ENCODE peak calls at places on chromosomes 12 and 14, in seven cellular contexts. Q is mesenchymal stem cell, E is IMR-90, U is neuronal stem cell, J is H1, Y is H9, N is mesendoderm. I is an unnamed sample.

GRCh38 chr14:74627071-74627470 is 15.0 kb upstream of the LTBP2 start:
- DNase-seq in Q (no peak), E (no peak), U (no peak), J (no peak), Y (no peak), N (no peak), I (no peak)

GRCh38 chr14:89178802-89179201 is 238.2 kb downstream of the FOXN3 start:
- DNase-seq in Q (peak), E (peak), U (no peak), J (no peak), Y (no peak), N (no peak), I (no peak)

GRCh38 chr12:3554547-3555115 is 63.6 kb downstream of the PRMT8 start:
- DNase-seq in Q (no peak), E (no peak), U (no peak), J (no peak), Y (no peak), N (no peak), I (no peak)

GRCh38 chr12:2479866-2480510 is 314.8 kb upstream of the FKBP4 start:
- DNase-seq in Q (no peak), E (no peak), U (no peak), J (no peak), Y (no peak), N (no peak), I (no peak)

GRCh38 chr14:52111583-52111982 is 42.7 kb upstream of the NID2 start:
- DNase-seq in Q (peak), E (peak), U (no peak), J (no peak), Y (no peak), N (no peak), I (peak)

GRCh38 chr12:106675651-106676435 is 93.0 kb downstream of the RFX4 start:
- DNase-seq in Q (no peak), E (no peak), U (no peak), J (no peak), Y (no peak), N (no peak), I (no peak)

GRCh38 chr12:19546027-19546426 is 106.7 kb downstream of the AEBP2 start:
- DNase-seq in Q (peak), E (no peak), U (no peak), J (no peak), Y (no peak), N (no peak), I (no peak)

GRCh38 chr14:29069228-29069627 is 302.6 kb downstream of the FOXG1 start:
- DNase-seq in Q (no peak), E (no peak), U (no peak), J (no peak), Y (no peak), N (no peak), I (no peak)

DNA sequence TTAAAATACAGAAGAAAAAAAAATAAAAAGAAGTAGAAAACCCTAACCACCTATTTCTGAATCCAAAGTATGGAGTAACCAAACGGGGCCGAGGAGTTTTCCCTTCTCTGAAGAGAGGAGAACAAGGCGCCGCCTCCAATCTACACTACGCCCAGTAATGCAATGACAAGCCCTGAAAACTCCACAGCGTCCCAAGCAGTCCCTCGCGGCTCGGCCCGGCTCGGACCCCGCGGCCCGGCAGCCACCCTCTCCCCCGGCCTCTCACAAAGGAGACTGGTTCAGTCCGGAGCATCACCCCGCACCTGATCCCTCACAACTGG is 371 bp downstream of the CHD8 start:
- DNase-seq in Q (no peak), E (no peak), U (no peak), J (no peak), Y (no peak), N (no peak), I (peak)
- H3K18ac ChIP-seq in Q (peak), E (no peak), U (peak), J (peak), Y (peak), N (peak), I (peak)

DNA sequence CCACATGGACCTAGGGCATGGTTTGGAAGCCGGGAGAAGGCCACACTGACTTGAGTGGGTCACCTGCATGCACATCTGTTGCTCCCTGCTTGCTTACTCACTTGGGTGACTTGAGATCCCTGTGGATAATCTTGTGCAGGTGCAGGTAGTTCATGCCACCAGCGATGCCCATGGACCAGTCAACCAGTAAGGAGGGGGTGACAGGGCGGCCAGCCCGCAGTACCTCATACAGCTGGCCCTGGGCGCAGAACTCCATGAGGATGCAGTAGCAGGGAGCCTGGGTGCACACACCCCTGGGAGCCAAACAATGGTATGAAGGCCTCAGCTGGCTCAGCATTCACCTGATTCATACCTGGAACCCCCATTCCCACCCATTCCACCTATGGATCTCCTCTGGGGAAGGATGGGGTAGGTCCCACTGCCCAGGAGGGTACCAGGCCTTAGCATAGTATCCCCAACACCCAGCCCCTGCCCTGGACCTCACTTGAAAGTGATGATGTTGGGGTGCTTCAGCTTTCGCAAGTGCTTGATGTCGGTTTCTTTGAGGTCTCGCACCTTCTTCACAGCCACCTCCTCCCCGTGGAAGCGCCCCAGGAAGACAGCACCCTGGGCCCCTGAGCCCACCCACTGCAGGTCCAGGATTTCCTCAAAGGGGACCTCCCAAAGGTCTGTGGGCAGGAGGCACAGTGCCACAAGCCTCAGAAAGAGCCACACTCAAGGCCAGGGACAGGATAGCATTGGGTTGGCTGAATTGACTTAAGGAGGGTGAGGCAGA is 13.1 kb downstream of the MAP3K12 start:
- DNase-seq in Q (no peak), E (no peak), U (no peak), J (no peak), Y (no peak), N (no peak), I (no peak)
- H3K18ac ChIP-seq in Q (no peak), E (no peak), U (no peak), J (no peak), Y (no peak), N (no peak), I (no peak)

GRCh38 chr12:32666018-32666417 is 13.1 kb upstream of the DNM1L start:
- DNase-seq in Q (no peak), E (no peak), U (no peak), J (no peak), Y (no peak), N (no peak), I (peak)

GRCh38 chr12:32666510-32666909 is 12.6 kb upstream of the DNM1L start:
- DNase-seq in Q (no peak), E (no peak), U (no peak), J (no peak), Y (no peak), N (no peak), I (no peak)

GRCh38 chr12:32671930-32672785 is 6.9 kb upstream of the DNM1L start:
- DNase-seq in Q (peak), E (peak), U (peak), J (no peak), Y (peak), N (peak), I (peak)

GRCh38 chr12:32669584-32669983 is 9.5 kb upstream of the DNM1L start:
- DNase-seq in Q (no peak), E (no peak), U (no peak), J (no peak), Y (no peak), N (no peak), I (no peak)
- H3K18ac ChIP-seq in Q (no peak), E (no peak), U (no peak), J (no peak), Y (no peak), N (no peak), I (no peak)

DNA sequence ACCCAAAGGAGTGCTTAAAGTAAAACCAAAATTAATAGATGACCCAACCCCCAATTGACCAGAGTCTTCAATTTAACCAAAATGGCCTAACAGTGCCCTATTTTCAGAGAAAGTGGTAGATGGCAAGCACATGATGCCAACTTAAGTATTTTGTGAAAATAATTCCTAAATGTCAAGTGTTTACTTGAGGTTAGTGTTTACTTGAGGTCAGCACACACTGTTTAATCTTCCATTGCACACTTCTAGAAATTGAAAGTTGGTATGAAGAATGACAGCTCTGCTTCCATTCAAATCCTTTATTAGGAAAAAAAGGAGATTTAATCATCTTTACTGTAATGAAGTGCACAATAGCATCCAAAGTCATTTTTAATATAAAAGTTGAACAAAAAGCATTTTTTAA is 25.9 kb upstream of the CAND1 start:
- DNase-seq in Q (no peak), E (no peak), U (no peak), J (no peak), Y (no peak), N (no peak), I (no peak)
- H3K18ac ChIP-seq in Q (no peak), E (no peak), U (no peak), J (no peak), Y (no peak), N (no peak), I (no peak)

DNA sequence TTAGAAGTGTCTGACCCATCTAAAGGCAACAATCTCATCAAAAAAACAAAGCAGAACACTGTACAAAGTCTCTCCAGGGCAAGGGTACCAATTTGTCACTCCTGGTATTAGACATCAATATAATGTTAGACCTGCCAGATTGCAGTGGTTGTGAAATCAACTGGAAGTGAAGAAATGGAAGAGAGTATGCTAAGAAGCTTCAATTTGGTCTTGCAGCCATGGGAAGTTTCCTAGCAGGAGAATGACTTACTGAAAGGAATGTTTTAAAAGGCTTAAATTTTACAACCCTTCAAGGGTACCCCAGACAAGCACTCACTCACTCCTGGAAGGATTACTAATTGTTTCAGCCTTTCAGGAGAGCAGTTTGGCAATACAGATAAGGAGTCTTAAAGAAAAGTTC is 18.9 kb downstream of the LLPH start:
- DNase-seq in Q (peak), E (no peak), U (no peak), J (no peak), Y (no peak), N (no peak), I (no peak)
- H3K18ac ChIP-seq in Q (peak), E (no peak), U (no peak), J (no peak), Y (no peak), N (no peak), I (no peak)

DNA sequence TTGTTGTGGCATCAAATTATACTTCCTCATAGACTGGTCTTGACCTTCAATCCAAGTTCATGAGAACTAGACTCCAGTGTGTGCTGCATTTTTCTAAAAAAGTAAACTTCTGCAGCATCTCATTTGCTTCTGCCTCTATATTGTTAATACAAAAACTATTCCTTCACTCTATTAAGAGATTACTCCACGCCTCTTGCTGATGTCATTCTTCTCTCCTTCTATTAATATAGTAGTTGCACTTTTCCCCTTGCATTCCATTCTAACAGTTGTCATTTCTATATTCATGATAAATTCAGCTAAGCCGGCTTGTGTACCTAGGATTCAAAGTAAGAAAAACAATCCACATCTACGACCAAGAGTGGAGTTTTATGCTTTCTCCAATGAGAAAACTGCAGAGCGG is 480.3 kb upstream of the NOVA1 start:
- DNase-seq in Q (no peak), E (no peak), U (no peak), J (no peak), Y (no peak), N (no peak), I (no peak)
- H3K18ac ChIP-seq in Q (no peak), E (no peak), U (no peak), J (no peak), Y (no peak), N (no peak), I (no peak)

DNA sequence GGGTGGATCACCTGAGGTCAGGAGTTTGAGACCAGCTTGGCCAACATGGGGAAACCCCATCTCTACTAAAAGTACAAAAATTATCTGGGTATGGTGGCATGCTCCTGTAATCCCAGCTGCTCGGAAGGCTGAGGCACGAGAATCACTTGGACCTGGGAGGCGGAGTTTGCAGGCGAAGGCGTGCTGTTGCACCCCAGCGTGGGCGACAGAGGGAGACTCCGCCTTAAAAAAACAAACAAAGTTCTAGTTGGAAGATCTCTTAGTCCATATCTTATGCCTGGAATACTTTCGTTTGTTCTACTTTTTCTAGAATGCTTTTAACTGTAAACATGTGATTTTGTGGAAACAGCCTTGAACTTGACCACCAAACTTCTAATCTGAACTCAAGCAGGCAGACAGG is 38.7 kb downstream of the PPHLN1 start:
- DNase-seq in Q (no peak), E (no peak), U (no peak), J (no peak), Y (peak), N (peak), I (peak)
- H3K18ac ChIP-seq in Q (no peak), E (no peak), U (no peak), J (no peak), Y (no peak), N (no peak), I (no peak)

GRCh38 chr14:105102361-105102760 is 37.1 kb upstream of the GPR132 start:
- DNase-seq in Q (no peak), E (no peak), U (no peak), J (no peak), Y (no peak), N (no peak), I (peak)
- H3K18ac ChIP-seq in Q (no peak), E (no peak), U (no peak), J (no peak), Y (no peak), N (no peak), I (no peak)